ENCODE peak calls at places on chromosome 7, in nine cellular contexts. One of them, this sample, is unnamed.

GRCh38 chr7:18086165-18087030 is 58.8 kb upstream of the PRPS1L1 start:
- DNase-seq in SW480: peak; percentile 22
- DNase-seq in H4: peak; percentile 54
- DNase-seq in AG08395: peak; percentile 5
- DNase-seq in NCI-H1417: peak; percentile 75
- DNase-seq in gastrocnemius medialis: no peak
- DNase-seq in fibroblast of the conjunctiva: no peak
- DNase-seq in activated CD4-positive, alpha-beta T cell treated with anti-CD3 and anti-CD28 coated beads, Interleukin-2, amount 50 U/mL, for 4 hours: no peak
- DNase-seq in NCI-H1105: peak; percentile 66
- DNase-seq in this sample: peak; percentile 24

GRCh38 chr7:47819054-47819920 is 129.0 kb downstream of the PKD1L1 start:
- DNase-seq in SW480: peak; percentile 64
- DNase-seq in H4: peak; percentile 92
- DNase-seq in AG08395: peak; percentile 85
- DNase-seq in NCI-H1417: peak; percentile 87
- DNase-seq in gastrocnemius medialis: peak; percentile 47
- DNase-seq in fibroblast of the conjunctiva: peak; percentile 73
- DNase-seq in activated CD4-positive, alpha-beta T cell treated with anti-CD3 and anti-CD28 coated beads, Interleukin-2, amount 50 U/mL, for 4 hours: no peak
- DNase-seq in NCI-H1105: peak; percentile 55
- DNase-seq in this sample: peak; percentile 78

GRCh38 chr7:88927-89921 is 103.1 kb upstream of the FAM20C start:
- DNase-seq in SW480: peak; percentile 81
- DNase-seq in H4: peak; percentile 99
- DNase-seq in AG08395: peak; percentile 93
- DNase-seq in NCI-H1417: no peak
- DNase-seq in gastrocnemius medialis: peak; percentile 63
- DNase-seq in fibroblast of the conjunctiva: peak; percentile 78
- DNase-seq in activated CD4-positive, alpha-beta T cell treated with anti-CD3 and anti-CD28 coated beads, Interleukin-2, amount 50 U/mL, for 4 hours: no peak
- DNase-seq in NCI-H1105: no peak
- DNase-seq in this sample: peak; percentile 100

GRCh38 chr7:77308792-77309191 is 107.4 kb downstream of the GSAP start:
- DNase-seq in SW480: no peak
- DNase-seq in H4: no peak
- DNase-seq in AG08395: no peak
- DNase-seq in NCI-H1417: no peak
- DNase-seq in gastrocnemius medialis: no peak
- DNase-seq in fibroblast of the conjunctiva: no peak
- DNase-seq in activated CD4-positive, alpha-beta T cell treated with anti-CD3 and anti-CD28 coated beads, Interleukin-2, amount 50 U/mL, for 4 hours: no peak
- DNase-seq in NCI-H1105: no peak
- DNase-seq in this sample: no peak

GRCh38 chr7:135743907-135744789 is 4.5 kb downstream of the FAM180A start:
- DNase-seq in SW480: no peak
- DNase-seq in H4: no peak
- DNase-seq in AG08395: no peak
- DNase-seq in NCI-H1417: peak; percentile 19
- DNase-seq in gastrocnemius medialis: no peak
- DNase-seq in fibroblast of the conjunctiva: peak; percentile 75
- DNase-seq in activated CD4-positive, alpha-beta T cell treated with anti-CD3 and anti-CD28 coated beads, Interleukin-2, amount 50 U/mL, for 4 hours: no peak
- DNase-seq in NCI-H1105: peak; percentile 76
- DNase-seq in this sample: peak; percentile 75

GRCh38 chr7:107622429-107622828 is 38.2 kb upstream of the SLC26A4 start:
- DNase-seq in SW480: no peak
- DNase-seq in H4: peak; percentile 16
- DNase-seq in AG08395: peak; percentile 84
- DNase-seq in NCI-H1417: no peak
- DNase-seq in gastrocnemius medialis: no peak
- DNase-seq in fibroblast of the conjunctiva: no peak
- DNase-seq in activated CD4-positive, alpha-beta T cell treated with anti-CD3 and anti-CD28 coated beads, Interleukin-2, amount 50 U/mL, for 4 hours: no peak
- DNase-seq in NCI-H1105: no peak
- DNase-seq in this sample: peak; percentile 84

GRCh38 chr7:114112806-114113205 is 194.0 kb upstream of the PPP1R3A start:
- DNase-seq in SW480: no peak
- DNase-seq in H4: no peak
- DNase-seq in AG08395: no peak
- DNase-seq in NCI-H1417: no peak
- DNase-seq in gastrocnemius medialis: no peak
- DNase-seq in fibroblast of the conjunctiva: no peak
- DNase-seq in activated CD4-positive, alpha-beta T cell treated with anti-CD3 and anti-CD28 coated beads, Interleukin-2, amount 50 U/mL, for 4 hours: no peak
- DNase-seq in NCI-H1105: no peak
- DNase-seq in this sample: no peak

GRCh38 chr7:36348256-36348655 is 41.4 kb upstream of the ANLN start:
- DNase-seq in SW480: no peak
- DNase-seq in H4: no peak
- DNase-seq in AG08395: peak; percentile 11
- DNase-seq in NCI-H1417: no peak
- DNase-seq in gastrocnemius medialis: no peak
- DNase-seq in fibroblast of the conjunctiva: peak; percentile 59
- DNase-seq in activated CD4-positive, alpha-beta T cell treated with anti-CD3 and anti-CD28 coated beads, Interleukin-2, amount 50 U/mL, for 4 hours: no peak
- DNase-seq in NCI-H1105: no peak
- DNase-seq in this sample: no peak

GRCh38 chr7:1368150-1368681 is 91.1 kb downstream of the MICALL2 start:
- DNase-seq in SW480: no peak
- DNase-seq in H4: no peak
- DNase-seq in AG08395: no peak
- DNase-seq in NCI-H1417: peak; percentile 39
- DNase-seq in gastrocnemius medialis: no peak
- DNase-seq in fibroblast of the conjunctiva: no peak
- DNase-seq in activated CD4-positive, alpha-beta T cell treated with anti-CD3 and anti-CD28 coated beads, Interleukin-2, amount 50 U/mL, for 4 hours: no peak
- DNase-seq in NCI-H1105: no peak
- DNase-seq in this sample: no peak

GRCh38 chr7:138890782-138891445 is 90.3 kb downstream of the KIAA1549 start:
- DNase-seq in SW480: peak; percentile 67
- DNase-seq in H4: peak; percentile 77
- DNase-seq in AG08395: peak; percentile 78
- DNase-seq in NCI-H1417: peak; percentile 41
- DNase-seq in gastrocnemius medialis: no peak
- DNase-seq in fibroblast of the conjunctiva: peak; percentile 86
- DNase-seq in activated CD4-positive, alpha-beta T cell treated with anti-CD3 and anti-CD28 coated beads, Interleukin-2, amount 50 U/mL, for 4 hours: no peak
- DNase-seq in NCI-H1105: no peak
- DNase-seq in this sample: peak; percentile 97

GRCh38 chr7:101507791-101508252 is 121.3 kb downstream of the MYL10 start:
- DNase-seq in SW480: peak; percentile 75
- DNase-seq in H4: peak; percentile 76
- DNase-seq in AG08395: no peak
- DNase-seq in NCI-H1417: peak; percentile 91
- DNase-seq in gastrocnemius medialis: no peak
- DNase-seq in fibroblast of the conjunctiva: peak; percentile 24
- DNase-seq in activated CD4-positive, alpha-beta T cell treated with anti-CD3 and anti-CD28 coated beads, Interleukin-2, amount 50 U/mL, for 4 hours: no peak
- DNase-seq in NCI-H1105: peak; percentile 77
- DNase-seq in this sample: peak; percentile 70

GRCh38 chr7:4268040-4268965 is 413.8 kb upstream of the FOXK1 start:
- DNase-seq in SW480: peak; percentile 22
- DNase-seq in H4: no peak
- DNase-seq in AG08395: no peak
- DNase-seq in NCI-H1417: no peak
- DNase-seq in gastrocnemius medialis: no peak
- DNase-seq in fibroblast of the conjunctiva: no peak
- DNase-seq in activated CD4-positive, alpha-beta T cell treated with anti-CD3 and anti-CD28 coated beads, Interleukin-2, amount 50 U/mL, for 4 hours: no peak
- DNase-seq in NCI-H1105: no peak
- DNase-seq in this sample: peak; percentile 22

GRCh38 chr7:134293029-134293740 is 23.5 kb downstream of the SLC35B4 start:
- DNase-seq in SW480: no peak
- DNase-seq in H4: no peak
- DNase-seq in AG08395: no peak
- DNase-seq in NCI-H1417: no peak
- DNase-seq in gastrocnemius medialis: no peak
- DNase-seq in fibroblast of the conjunctiva: no peak
- DNase-seq in activated CD4-positive, alpha-beta T cell treated with anti-CD3 and anti-CD28 coated beads, Interleukin-2, amount 50 U/mL, for 4 hours: no peak
- DNase-seq in NCI-H1105: no peak
- DNase-seq in this sample: no peak

GRCh38 chr7:44073664-44074348 is 8.4 kb upstream of the PGAM2 start:
- DNase-seq in SW480: peak; percentile 84
- DNase-seq in H4: no peak
- DNase-seq in AG08395: peak; percentile 67
- DNase-seq in NCI-H1417: no peak
- DNase-seq in gastrocnemius medialis: peak; percentile 87
- DNase-seq in fibroblast of the conjunctiva: no peak
- DNase-seq in activated CD4-positive, alpha-beta T cell treated with anti-CD3 and anti-CD28 coated beads, Interleukin-2, amount 50 U/mL, for 4 hours: no peak
- DNase-seq in NCI-H1105: no peak
- DNase-seq in this sample: peak; percentile 84

GRCh38 chr7:98802088-98802780 is 67.6 kb downstream of the TMEM130 start:
- DNase-seq in SW480: peak; percentile 73
- DNase-seq in H4: peak; percentile 98
- DNase-seq in AG08395: peak; percentile 80
- DNase-seq in NCI-H1417: peak; percentile 98
- DNase-seq in gastrocnemius medialis: no peak
- DNase-seq in fibroblast of the conjunctiva: peak; percentile 52
- DNase-seq in activated CD4-positive, alpha-beta T cell treated with anti-CD3 and anti-CD28 coated beads, Interleukin-2, amount 50 U/mL, for 4 hours: no peak
- DNase-seq in NCI-H1105: peak; percentile 98
- DNase-seq in this sample: peak; percentile 73

GRCh38 chr7:117995850-117996650 is 122.8 kb upstream of the CTTNBP2 start:
- DNase-seq in SW480: no peak
- DNase-seq in H4: no peak
- DNase-seq in AG08395: no peak
- DNase-seq in NCI-H1417: no peak
- DNase-seq in gastrocnemius medialis: no peak
- DNase-seq in fibroblast of the conjunctiva: no peak
- DNase-seq in activated CD4-positive, alpha-beta T cell treated with anti-CD3 and anti-CD28 coated beads, Interleukin-2, amount 50 U/mL, for 4 hours: no peak
- DNase-seq in NCI-H1105: no peak
- DNase-seq in this sample: peak; percentile 26

GRCh38 chr7:1936531-1937251 is 266.6 kb downstream of the ELFN1 start:
- DNase-seq in SW480: no peak
- DNase-seq in H4: no peak
- DNase-seq in AG08395: no peak
- DNase-seq in NCI-H1417: no peak
- DNase-seq in gastrocnemius medialis: no peak
- DNase-seq in fibroblast of the conjunctiva: no peak
- DNase-seq in activated CD4-positive, alpha-beta T cell treated with anti-CD3 and anti-CD28 coated beads, Interleukin-2, amount 50 U/mL, for 4 hours: no peak
- DNase-seq in NCI-H1105: no peak
- DNase-seq in this sample: no peak

GRCh38 chr7:137657476-137658193 is 189.1 kb downstream of the DGKI start:
- DNase-seq in SW480: no peak
- DNase-seq in H4: no peak
- DNase-seq in AG08395: no peak
- DNase-seq in NCI-H1417: no peak
- DNase-seq in gastrocnemius medialis: no peak
- DNase-seq in fibroblast of the conjunctiva: no peak
- DNase-seq in activated CD4-positive, alpha-beta T cell treated with anti-CD3 and anti-CD28 coated beads, Interleukin-2, amount 50 U/mL, for 4 hours: no peak
- DNase-seq in NCI-H1105: no peak
- DNase-seq in this sample: no peak

GRCh38 chr7:129845178-129845971 is 107.4 kb downstream of the UBE2H start:
- DNase-seq in SW480: no peak
- DNase-seq in H4: no peak
- DNase-seq in AG08395: peak; percentile 64
- DNase-seq in NCI-H1417: no peak
- DNase-seq in gastrocnemius medialis: no peak
- DNase-seq in fibroblast of the conjunctiva: no peak
- DNase-seq in activated CD4-positive, alpha-beta T cell treated with anti-CD3 and anti-CD28 coated beads, Interleukin-2, amount 50 U/mL, for 4 hours: no peak
- DNase-seq in NCI-H1105: no peak
- DNase-seq in this sample: peak; percentile 90

GRCh38 chr7:131629203-131629871 is 72.9 kb upstream of the PODXL start:
- DNase-seq in SW480: no peak
- DNase-seq in H4: peak; percentile 35
- DNase-seq in AG08395: peak; percentile 64
- DNase-seq in NCI-H1417: no peak
- DNase-seq in gastrocnemius medialis: peak; percentile 20
- DNase-seq in fibroblast of the conjunctiva: no peak
- DNase-seq in activated CD4-positive, alpha-beta T cell treated with anti-CD3 and anti-CD28 coated beads, Interleukin-2, amount 50 U/mL, for 4 hours: no peak
- DNase-seq in NCI-H1105: no peak
- DNase-seq in this sample: peak; percentile 87

GRCh38 chr7:127938588-127938987 is 92.6 kb downstream of the LRRC4 start:
- DNase-seq in SW480: peak; percentile 25
- DNase-seq in H4: no peak
- DNase-seq in AG08395: peak; percentile 92
- DNase-seq in NCI-H1417: no peak
- DNase-seq in gastrocnemius medialis: no peak
- DNase-seq in fibroblast of the conjunctiva: peak; percentile 27
- DNase-seq in activated CD4-positive, alpha-beta T cell treated with anti-CD3 and anti-CD28 coated beads, Interleukin-2, amount 50 U/mL, for 4 hours: no peak
- DNase-seq in NCI-H1105: no peak
- DNase-seq in this sample: peak; percentile 80

GRCh38 chr7:27759491-27759890 is 19.5 kb downstream of the TAX1BP1 start:
- DNase-seq in SW480: no peak
- DNase-seq in H4: no peak
- DNase-seq in AG08395: no peak
- DNase-seq in NCI-H1417: no peak
- DNase-seq in gastrocnemius medialis: no peak
- DNase-seq in fibroblast of the conjunctiva: no peak
- DNase-seq in activated CD4-positive, alpha-beta T cell treated with anti-CD3 and anti-CD28 coated beads, Interleukin-2, amount 50 U/mL, for 4 hours: no peak
- DNase-seq in NCI-H1105: no peak
- DNase-seq in this sample: no peak

GRCh38 chr7:115356139-115356746 is 434.3 kb downstream of the MDFIC start:
- DNase-seq in SW480: peak; percentile 21
- DNase-seq in H4: peak; percentile 25
- DNase-seq in AG08395: no peak
- DNase-seq in NCI-H1417: peak; percentile 39
- DNase-seq in gastrocnemius medialis: no peak
- DNase-seq in fibroblast of the conjunctiva: peak; percentile 23
- DNase-seq in activated CD4-positive, alpha-beta T cell treated with anti-CD3 and anti-CD28 coated beads, Interleukin-2, amount 50 U/mL, for 4 hours: no peak
- DNase-seq in NCI-H1105: no peak
- DNase-seq in this sample: peak; percentile 3

GRCh38 chr7:153524070-153524601 is 528.1 kb upstream of the DPP6 start:
- DNase-seq in SW480: no peak
- DNase-seq in H4: no peak
- DNase-seq in AG08395: no peak
- DNase-seq in NCI-H1417: no peak
- DNase-seq in gastrocnemius medialis: no peak
- DNase-seq in fibroblast of the conjunctiva: no peak
- DNase-seq in activated CD4-positive, alpha-beta T cell treated with anti-CD3 and anti-CD28 coated beads, Interleukin-2, amount 50 U/mL, for 4 hours: no peak
- DNase-seq in NCI-H1105: peak; percentile 39
- DNase-seq in this sample: no peak

GRCh38 chr7:117951285-117951684 is 78.0 kb upstream of the CTTNBP2 start:
- DNase-seq in SW480: no peak
- DNase-seq in H4: no peak
- DNase-seq in AG08395: no peak
- DNase-seq in NCI-H1417: no peak
- DNase-seq in gastrocnemius medialis: no peak
- DNase-seq in fibroblast of the conjunctiva: no peak
- DNase-seq in activated CD4-positive, alpha-beta T cell treated with anti-CD3 and anti-CD28 coated beads, Interleukin-2, amount 50 U/mL, for 4 hours: no peak
- DNase-seq in NCI-H1105: no peak
- DNase-seq in this sample: no peak

GRCh38 chr7:33200282-33200681 is 70.9 kb downstream of the BBS9 start:
- DNase-seq in SW480: no peak
- DNase-seq in H4: no peak
- DNase-seq in AG08395: no peak
- DNase-seq in NCI-H1417: no peak
- DNase-seq in gastrocnemius medialis: no peak
- DNase-seq in fibroblast of the conjunctiva: no peak
- DNase-seq in activated CD4-positive, alpha-beta T cell treated with anti-CD3 and anti-CD28 coated beads, Interleukin-2, amount 50 U/mL, for 4 hours: no peak
- DNase-seq in NCI-H1105: no peak
- DNase-seq in this sample: no peak

This sample was measured in M059J.